ENCODE peak calls at places on chromosomes 2 and 18, in five cellular contexts. K is right cardiac atrium, R is tibial artery, D is dermis microvascular lymphatic vessel endothelial cell, L is HFF-Myc. V is an unnamed sample.

GRCh38 chr2:218896501-218897393 is 16.1 kb downstream of the WNT10A start:
- DNase-seq in D (no peak), L (no peak), R (no peak), K (no peak), V (no peak)

GRCh38 chr18:23900979-23901378 is 113.6 kb upstream of the TTC39C start:
- DNase-seq in K (no peak), D (peak; percentile 74), L (no peak), R (no peak), V (no peak)

GRCh38 chr2:231199219-231199618 is 788 bp downstream of the ARMC9 start:
- DNase-seq in K (no peak), L (no peak), D (no peak), R (peak; percentile 60), V (no peak)

GRCh38 chr18:54702687-54703086 is 111.6 kb downstream of the DYNAP start:
- DNase-seq in R (no peak), K (no peak), D (no peak), L (no peak), V (no peak)

GRCh38 chr2:71667256-71668182 is 214.2 kb downstream of the DYSF start:
- DNase-seq in R (peak; percentile 41), K (no peak), L (no peak), D (no peak), V (no peak)

GRCh38 chr18:45169610-45170009 is 445.7 kb upstream of the SLC14A2 start:
- DNase-seq in K (peak; percentile 70), D (no peak), R (peak; percentile 78), L (peak; percentile 61), V (no peak)

GRCh38 chr2:231711677-231712461 is 3.5 kb downstream of the PTMA start:
- DNase-seq in L (no peak), K (no peak), R (no peak), D (no peak), V (no peak)

GRCh38 chr2:231910771-231911170 is 15.4 kb downstream of the NPPC start:
- DNase-seq in L (no peak), K (no peak), D (no peak), R (no peak), V (no peak)

GRCh38 chr18:59426855-59427254 is 67.8 kb upstream of the LMAN1 start:
- DNase-seq in L (no peak), D (no peak), R (no peak), K (no peak), V (no peak)

GRCh38 chr2:44679584-44679983 is 261.9 kb upstream of the SIX3 start:
- DNase-seq in K (no peak), R (no peak), D (no peak), L (no peak), V (no peak)

GRCh38 chr2:6864938-6865345 is 765 bp downstream of the CMPK2 start:
- DNase-seq in D (no peak), K (peak; percentile 78), L (no peak), R (peak; percentile 69), V (no peak)

GRCh38 chr2:235055891-235056516 is 104.2 kb downstream of the SH3BP4 start:
- DNase-seq in K (no peak), R (no peak), L (no peak), D (peak; percentile 22), V (no peak)

GRCh38 chr2:241762933-241763369 is 13.7 kb upstream of the GAL3ST2 start:
- DNase-seq in L (no peak), R (peak; percentile 60), D (no peak), K (peak; percentile 42), V (no peak)

GRCh38 chr2:51790854-51791253 is 758.9 kb upstream of the NRXN1 start:
- DNase-seq in D (no peak), R (no peak), L (no peak), K (no peak), V (no peak)

GRCh38 chr18:49813071-49813320 is 337 bp downstream of the ACAA2 start:
- DNase-seq in K (peak; percentile 82), D (no peak), R (peak; percentile 65), L (no peak), V (peak; percentile 8)

GRCh38 chr18:30359521-30359920 is 683.0 kb downstream of the DSC3 start:
- DNase-seq in K (no peak), D (no peak), L (no peak), R (no peak), V (no peak)

GRCh38 chr18:5618037-5618688 is 74.4 kb upstream of the EPB41L3 start:
- DNase-seq in L (no peak), K (no peak), R (no peak), D (no peak), V (no peak)

GRCh38 chr2:160491922-160492371 is 1.7 kb downstream of the RBMS1 start:
- DNase-seq in L (peak; percentile 35), K (peak; percentile 47), D (no peak), R (no peak), V (no peak)

GRCh38 chr2:127392133-127392827 is 4.5 kb upstream of the MAP3K2 start:
- DNase-seq in L (no peak), D (no peak), R (no peak), K (no peak), V (no peak)

GRCh38 chr2:241378816-241379215 is 22.7 kb downstream of the FARP2 start:
- DNase-seq in D (no peak), R (no peak), L (no peak), K (no peak), V (no peak)

GRCh38 chr2:239179851-239180371 is 220.9 kb downstream of the HDAC4 start:
- DNase-seq in R (peak; percentile 63), L (no peak), K (no peak), D (no peak), V (no peak)

GRCh38 chr2:12761109-12761508 is 44.4 kb downstream of the TRIB2 start:
- DNase-seq in D (no peak), L (no peak), K (no peak), R (no peak), V (no peak)

GRCh38 chr2:25617948-25618646 is 55.3 kb downstream of the DTNB start:
- DNase-seq in K (no peak), L (no peak), D (peak; percentile 59), R (no peak), V (no peak)